ENCODE peak calls at places on chromosomes 13 and 19, in eight cellular contexts. B is heart right ventricle, H is pancreas, E is body of pancreas, U is neuronal stem cell, V is BE2C, K is stomach, N is cardiac muscle cell. F is an unnamed sample. For H3K9me3, the result is how much of the 10 kb centered on the place peaks cover.

GRCh38 chr13:44713793-44714469 is 137.8 kb upstream of the TSC22D1 start:
- DNase-seq in N (peak), U (no peak), B (no peak), V (no peak), E (no peak), H (no peak), K (no peak), F (peak)

GRCh38 chr13:26183416-26183815 is 38.7 kb downstream of the RNF6 start:
- DNase-seq in V (no peak), N (no peak), B (no peak), U (no peak), H (no peak), E (no peak), K (no peak), F (no peak)

GRCh38 chr13:34931572-34931971 is 10.5 kb upstream of the NBEA start:
- DNase-seq in N (peak), B (no peak), H (no peak), U (no peak), K (no peak), E (no peak), V (no peak), F (no peak)

GRCh38 chr13:96297360-96297759 is 207.5 kb downstream of the HS6ST3 start:
- DNase-seq in H (no peak), B (no peak), U (no peak), V (no peak), N (no peak), K (no peak), E (no peak), F (no peak)

GRCh38 chr19:41978470-41978869 is 15.6 kb downstream of the ATP1A3 start:
- DNase-seq in K (no peak), V (no peak), E (no peak), N (no peak), B (no peak), H (no peak), U (no peak), F (no peak)

GRCh38 chr13:35617420-35617819 is 140.9 kb upstream of the MAB21L1 start:
- DNase-seq in U (no peak), K (no peak), E (no peak), V (no peak), H (no peak), B (no peak), N (no peak), F (no peak)

GRCh38 chr13:113178070-113178895 is 19.8 kb downstream of the PROZ start:
- DNase-seq in K (no peak), U (no peak), V (peak), B (no peak), N (peak), E (no peak), H (no peak), F (no peak)

GRCh38 chr13:42906257-42906656 is 85.8 kb downstream of the EPSTI1 start:
- DNase-seq in K (no peak), B (no peak), V (no peak), N (no peak), U (no peak), E (no peak), H (no peak), F (no peak)

GRCh38 chr13:93169980-93170379 is 56.6 kb upstream of the GPC6 start:
- DNase-seq in N (peak), H (no peak), K (no peak), U (no peak), E (no peak), B (no peak), V (no peak), F (no peak)

GRCh38 chr13:73467103-73467502 is 408.3 kb downstream of the KLF5 start:
- DNase-seq in N (peak), V (no peak), H (no peak), K (no peak), U (no peak), E (no peak), B (no peak), F (no peak)

GRCh38 chr19:47658431-47659383 is 49.8 kb downstream of the BICRA start:
- DNase-seq in E (no peak), V (no peak), K (peak), B (no peak), N (peak), H (no peak), U (no peak), F (no peak)

GRCh38 chr13:100722517-100722916 is 47.9 kb upstream of the TMTC4 start:
- DNase-seq in K (no peak), H (no peak), U (no peak), N (no peak), V (no peak), B (no peak), E (no peak), F (no peak)

GRCh38 chr19:41172297-41173164 is 20.5 kb upstream of the CYP2S1 start:
- DNase-seq in K (peak), U (no peak), B (no peak), E (no peak), V (no peak), H (no peak), N (no peak), F (no peak)

GRCh38 chr19:10517760-10518443 is 655 bp upstream of the S1PR5 start:
- DNase-seq in V (peak), H (no peak), N (peak), B (peak), E (no peak), U (no peak), K (no peak), F (no peak)

GRCh38 chr19:51798127-51798526 is 3.2 kb downstream of the FPR3 start:
- DNase-seq in E (no peak), B (no peak), N (no peak), V (no peak), U (no peak), H (no peak), K (no peak), F (no peak)
- H3K9me3 ChIP-seq in E (under half), B (under half), N (under half), V (under half), U (under half), H (under half), K (under half), F (under half)

DNA sequence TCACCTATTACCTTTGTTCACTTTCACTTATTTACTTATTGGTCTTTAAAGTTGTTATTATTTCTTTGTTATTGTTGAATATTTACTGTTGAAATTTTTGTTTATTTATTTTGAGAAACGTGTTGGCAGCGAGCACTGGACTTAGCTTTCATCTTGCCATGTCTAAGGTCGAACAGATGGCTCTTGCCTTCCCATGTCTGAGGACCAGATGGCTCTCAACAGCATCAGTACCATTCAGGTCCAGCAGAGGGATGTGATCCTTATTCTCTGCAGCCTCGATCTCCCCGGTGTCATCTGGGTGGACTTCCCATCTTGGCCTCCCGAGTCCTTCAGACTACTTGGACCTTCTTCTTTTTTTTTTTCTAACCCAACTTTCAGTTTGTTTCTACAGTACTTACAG is 1437.6 kb downstream of the UQCRFS1 start:
- DNase-seq in V (peak), U (no peak), N (no peak), E (no peak), H (no peak), B (no peak), K (no peak), F (no peak)
- H3K9me3 ChIP-seq in V (under half), U (under half), N (under half), E (under half), H (under half), B (under half), K (under half), F (half or more)

DNA sequence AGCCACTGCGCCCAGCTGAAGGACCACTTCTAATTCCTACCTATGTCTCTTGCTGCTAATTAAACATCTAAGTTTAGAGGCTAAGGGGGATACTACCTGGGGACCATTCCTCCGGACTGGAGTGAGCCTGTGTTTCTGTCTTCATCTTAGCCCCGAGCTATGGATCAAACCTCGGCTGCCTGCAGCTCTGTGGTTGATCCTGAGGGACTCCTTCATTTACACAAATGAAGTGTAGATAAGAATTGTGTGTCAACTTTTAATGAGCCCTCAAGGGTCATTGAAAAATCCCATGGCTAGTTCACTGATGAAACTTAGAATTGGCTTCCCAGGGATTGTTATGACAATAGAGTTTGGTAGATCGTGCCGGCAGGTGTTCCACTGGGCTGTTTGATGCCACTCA is 31.5 kb upstream of the OR10H1 start:
- DNase-seq in E (no peak), U (no peak), K (no peak), B (no peak), H (no peak), N (no peak), V (no peak), F (no peak)
- H3K9me3 ChIP-seq in E (under half), U (under half), K (under half), B (under half), H (under half), N (under half), V (under half), F (under half)

GRCh38 chr19:5109560-5109959 is 140.6 kb downstream of the KDM4B start:
- DNase-seq in V (no peak), B (no peak), N (no peak), E (no peak), U (no peak), H (no peak), K (no peak), F (no peak)

GRCh38 chr19:5108123-5108613 is 139.3 kb downstream of the KDM4B start:
- DNase-seq in H (no peak), E (no peak), N (no peak), U (no peak), V (peak), K (no peak), B (no peak), F (no peak)

GRCh38 chr19:5107432-5108122 is 138.7 kb downstream of the KDM4B start:
- DNase-seq in E (no peak), U (no peak), N (no peak), H (no peak), K (no peak), V (no peak), B (no peak), F (no peak)

GRCh38 chr19:5110546-5110945 is 141.6 kb downstream of the KDM4B start:
- DNase-seq in U (no peak), K (no peak), B (no peak), N (no peak), E (no peak), V (no peak), H (no peak), F (no peak)

DNA sequence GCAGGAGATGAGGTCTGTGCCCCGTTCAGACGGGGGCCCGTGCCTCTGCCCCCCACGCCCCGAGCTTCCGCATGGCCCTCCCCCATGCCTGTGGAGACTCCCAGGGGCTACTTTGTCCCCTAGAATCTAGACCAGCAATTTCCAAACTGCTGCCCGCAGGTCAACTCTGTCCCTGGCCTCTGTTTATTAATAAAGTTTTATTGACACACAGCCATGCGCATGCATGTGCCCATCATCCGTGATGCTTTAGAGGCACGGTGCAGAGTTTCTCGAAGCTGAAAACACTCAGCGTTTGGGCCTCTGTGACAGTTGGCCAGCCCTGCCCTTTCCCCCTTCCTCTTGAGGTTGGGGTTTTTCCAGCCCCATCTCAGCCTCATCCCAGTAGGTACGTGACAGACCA is 140.0 kb downstream of the KDM4B start:
- DNase-seq in K (no peak), N (no peak), U (no peak), V (no peak), H (no peak), E (no peak), B (no peak), F (no peak)
- H3K9me3 ChIP-seq in K (under half), N (under half), U (under half), V (under half), H (under half), E (under half), B (under half), F (under half)

GRCh38 chr19:37829526-37829925 is 50.1 kb upstream of the ZNF573 start:
- DNase-seq in U (no peak), B (no peak), E (no peak), N (no peak), K (no peak), H (no peak), V (no peak), F (no peak)
- H3K9me3 ChIP-seq in U (under half), B (half or more), E (half or more), N (under half), K (half or more), H (under half), V (under half), F (half or more)

GRCh38 chr19:21655540-21656126 is 111.7 kb downstream of the ZNF100 start:
- DNase-seq in E (no peak), H (no peak), V (no peak), U (no peak), K (no peak), B (no peak), N (no peak), F (no peak)
- H3K9me3 ChIP-seq in E (under half), H (under half), V (under half), U (under half), K (under half), B (half or more), N (under half), F (under half)

GRCh38 chr13:112032186-112032835 is 34.6 kb upstream of the SOX1 start:
- DNase-seq in B (no peak), V (no peak), H (peak), E (peak), K (no peak), N (no peak), U (no peak), F (no peak)
- H3K9me3 ChIP-seq in B (under half), V (under half), H (under half), E (under half), K (under half), N (under half), U (under half), F (under half)

DNA sequence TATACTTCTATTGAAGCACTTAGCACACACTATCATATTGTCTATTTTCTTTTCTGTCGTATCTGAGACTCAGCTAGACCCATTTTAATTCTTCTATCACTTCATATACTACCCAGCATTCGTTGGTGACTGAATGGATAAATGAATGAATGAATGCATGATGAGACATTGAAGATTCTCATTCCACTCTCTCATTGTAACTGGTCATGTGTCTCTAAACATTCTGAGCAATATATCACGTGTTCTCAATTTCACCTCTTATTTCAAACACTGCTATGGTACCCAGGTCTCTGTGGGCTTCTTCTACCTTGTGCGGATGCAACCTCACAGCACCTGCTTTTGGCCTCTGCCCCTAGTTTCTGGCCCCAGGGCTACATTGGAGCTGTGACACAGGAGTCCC is 65.2 kb upstream of the USPL1 start:
- DNase-seq in N (no peak), U (no peak), H (no peak), K (no peak), V (no peak), E (no peak), B (no peak), F (no peak)
- H3K9me3 ChIP-seq in N (under half), U (under half), H (under half), K (under half), V (under half), E (under half), B (under half), F (under half)

GRCh38 chr13:75426421-75426820 is 55.5 kb downstream of the TBC1D4 start:
- DNase-seq in E (no peak), N (no peak), U (no peak), K (no peak), B (no peak), H (no peak), V (no peak), F (no peak)

GRCh38 chr13:75432811-75433244 is 49.1 kb downstream of the TBC1D4 start:
- DNase-seq in K (no peak), B (no peak), H (no peak), N (no peak), V (no peak), E (no peak), U (no peak), F (no peak)

GRCh38 chr13:75430618-75431209 is 51.3 kb downstream of the TBC1D4 start:
- DNase-seq in E (no peak), V (no peak), N (no peak), H (no peak), B (no peak), K (no peak), U (no peak), F (no peak)

GRCh38 chr13:75437582-75438318 is 44.2 kb downstream of the TBC1D4 start:
- DNase-seq in U (no peak), H (no peak), V (no peak), K (no peak), N (peak), E (no peak), B (peak), F (no peak)

DNA sequence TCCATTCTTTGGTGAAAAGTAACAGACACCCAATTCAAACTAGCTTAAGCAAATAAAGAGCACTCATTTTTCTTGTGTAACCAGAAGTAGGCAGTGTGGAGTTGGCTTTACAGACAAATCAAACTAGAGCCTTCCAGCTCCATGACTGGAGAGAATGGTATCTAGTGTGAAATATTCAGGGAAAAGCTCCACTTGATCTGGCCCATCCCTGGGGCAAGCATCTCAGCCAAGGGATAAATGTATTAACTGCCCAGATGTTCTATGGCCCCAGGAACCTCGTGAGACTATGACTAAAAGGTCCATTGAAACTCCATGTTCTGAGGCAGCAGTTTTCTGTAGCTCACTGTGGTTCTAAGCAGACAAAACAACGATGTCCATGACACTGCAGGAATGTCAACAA is 49.9 kb downstream of the TBC1D4 start:
- DNase-seq in B (no peak), H (no peak), E (no peak), U (no peak), K (no peak), V (no peak), N (no peak), F (no peak)
- H3K9me3 ChIP-seq in B (under half), H (under half), E (under half), U (under half), K (under half), V (under half), N (under half), F (under half)

GRCh38 chr19:37507167-37507464 is 377 bp downstream of the ZNF793 start:
- DNase-seq in E (no peak), V (no peak), B (no peak), H (no peak), K (no peak), U (no peak), N (no peak), F (no peak)

GRCh38 chr19:37506387-37507166 is at the start of gene ZNF793:
- DNase-seq in E (peak), U (peak), V (peak), N (peak), K (peak), B (peak), H (peak), F (peak)

GRCh38 chr19:37511186-37511585 is 4.4 kb downstream of the ZNF793 start:
- DNase-seq in U (no peak), V (no peak), N (no peak), K (no peak), B (no peak), E (no peak), H (no peak), F (no peak)

GRCh38 chr19:37511821-37512220 is 5.1 kb downstream of the ZNF793 start:
- DNase-seq in V (no peak), E (no peak), B (no peak), K (no peak), U (no peak), H (no peak), N (no peak), F (no peak)

DNA sequence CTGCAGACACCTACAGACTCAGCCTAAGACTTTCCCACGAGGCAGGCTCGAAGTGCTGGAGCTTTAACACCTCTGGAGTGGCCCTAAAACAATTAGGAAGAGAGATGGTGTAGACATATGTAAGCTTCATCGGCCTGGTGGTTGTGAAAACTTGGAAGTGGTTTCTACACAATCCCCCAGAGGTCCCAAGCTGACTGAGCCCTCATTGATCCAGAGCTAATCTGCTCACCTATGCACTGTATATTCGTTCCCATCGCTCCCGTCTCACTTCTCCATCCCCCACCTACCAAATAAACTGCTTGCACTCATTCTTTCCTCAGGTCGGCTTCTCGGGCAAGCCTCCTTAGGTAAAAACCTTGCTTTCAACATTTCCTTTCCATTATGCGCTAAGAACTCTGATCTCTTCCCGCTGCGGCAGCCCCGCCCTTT is 767 bp upstream of the ZNF793 start:
- DNase-seq in U (no peak), K (no peak), B (no peak), V (no peak), N (no peak), E (no peak), H (no peak), F (no peak)
- H3K9me3 ChIP-seq in U (half or more), K (under half), B (half or more), V (under half), N (under half), E (under half), H (under half), F (under half)

F was measured in NT2/D1.